ENCODE peak calls at places on chromosomes 4 and X, in six cellular contexts. K is IMR-90, Z is neuronal stem cell, B is mesenchymal stem cell, Q is H1, T is trophoblast cell. C is an unnamed sample.
A peak's percentile ranks its signal among the peaks of the same experiment; 100 is the strongest.

GRCh38 chr4:176034936-176035335 is 30.7 kb upstream of the WDR17 start:
- DNase-seq in B (no peak), Z (no peak), Q (no peak), K (no peak), T (no peak), C (no peak)

GRCh38 chr4:113468165-113469022 is 293.1 kb downstream of the CAMK2D start:
- DNase-seq in Q (no peak), K (peak; percentile 100), T (peak; percentile 95), Z (peak; percentile 38), B (peak; percentile 100), C (peak; percentile 73)

GRCh38 chrX:118360429-118361125 is 14.7 kb downstream of the WDR44 start:
- DNase-seq in T (no peak), K (peak; percentile 44), Q (no peak), Z (no peak), B (peak; percentile 29), C (no peak)

GRCh38 chr4:56049428-56050212 is 100.9 kb downstream of the CEP135 start:
- DNase-seq in T (no peak), K (no peak), Z (peak; percentile 43), B (peak; percentile 46), Q (peak; percentile 80), C (peak; percentile 69)

GRCh38 chr4:48212165-48212564 is 57.5 kb downstream of the TEC start:
- DNase-seq in B (no peak), T (no peak), Z (no peak), Q (no peak), K (no peak), C (no peak)

GRCh38 chr4:48222491-48222890 is 47.1 kb downstream of the TEC start:
- DNase-seq in B (no peak), Q (no peak), T (no peak), Z (no peak), K (no peak), C (no peak)

GRCh38 chr4:142467086-142467485 is 379.0 kb downstream of the INPP4B start:
- DNase-seq in K (no peak), Z (no peak), B (no peak), Q (no peak), T (no peak), C (no peak)

GRCh38 chrX:113473418-113473817 is 632.8 kb upstream of the AMOT start:
- DNase-seq in B (no peak), Q (no peak), Z (no peak), K (no peak), T (peak; percentile 53), C (no peak)

GRCh38 chr4:5292091-5292490 is 240.8 kb downstream of the STK32B start:
- DNase-seq in T (no peak), Z (no peak), K (no peak), Q (no peak), B (no peak), C (no peak)

GRCh38 chr4:1609901-1610790 is 74.0 kb downstream of the FAM53A start:
- DNase-seq in Q (no peak), B (no peak), Z (no peak), K (no peak), T (no peak), C (no peak)

GRCh38 chr4:150418757-150419410 is 163.1 kb upstream of the MAB21L2 start:
- DNase-seq in Z (no peak), Q (no peak), T (no peak), K (no peak), B (no peak), C (no peak)

GRCh38 chrX:154505726-154506125 is 10.3 kb downstream of the FAM3A start:
- DNase-seq in K (peak; percentile 62), T (peak; percentile 15), B (peak; percentile 77), Q (no peak), Z (no peak), C (no peak)

GRCh38 chr4:71011451-71011850 is 18.0 kb downstream of the DCK start:
- DNase-seq in T (no peak), K (no peak), Z (no peak), Q (no peak), B (no peak), C (no peak)

GRCh38 chr4:96986800-96987199 is 1146.9 kb downstream of the PDHA2 start:
- DNase-seq in Z (no peak), T (no peak), B (no peak), Q (no peak), K (no peak), C (no peak)

GRCh38 chr4:86512631-86513030 is 81.5 kb upstream of the PTPN13 start:
- DNase-seq in T (no peak), Q (no peak), B (no peak), Z (no peak), K (no peak), C (no peak)

GRCh38 chr4:86506591-86506990 is 87.5 kb upstream of the PTPN13 start:
- DNase-seq in T (no peak), Z (no peak), Q (no peak), B (peak; percentile 47), K (no peak), C (no peak)

GRCh38 chr4:86508436-86508835 is 85.7 kb upstream of the PTPN13 start:
- DNase-seq in Z (no peak), T (no peak), B (peak; percentile 65), Q (no peak), K (peak; percentile 62), C (no peak)

GRCh38 chr4:86511590-86511989 is 82.5 kb upstream of the PTPN13 start:
- DNase-seq in B (no peak), Q (no peak), K (no peak), Z (no peak), T (no peak), C (no peak)
- H2BK5ac ChIP-seq in B (no peak overlapping the region), Q (no peak overlapping the region), K (no peak overlapping the region), Z (no peak overlapping the region), T (no peak overlapping the region), C (no peak overlapping the region)

GRCh38 chr4:173243917-173244658 is 75.5 kb downstream of the GALNT7 start:
- DNase-seq in Q (no peak), Z (no peak), K (no peak), T (no peak), B (no peak), C (no peak)
- H4K91ac ChIP-seq in Q (no peak overlapping the region), Z (no peak overlapping the region), K (no peak overlapping the region), T (no peak overlapping the region), B (no peak overlapping the region), C (no peak overlapping the region)

DNA sequence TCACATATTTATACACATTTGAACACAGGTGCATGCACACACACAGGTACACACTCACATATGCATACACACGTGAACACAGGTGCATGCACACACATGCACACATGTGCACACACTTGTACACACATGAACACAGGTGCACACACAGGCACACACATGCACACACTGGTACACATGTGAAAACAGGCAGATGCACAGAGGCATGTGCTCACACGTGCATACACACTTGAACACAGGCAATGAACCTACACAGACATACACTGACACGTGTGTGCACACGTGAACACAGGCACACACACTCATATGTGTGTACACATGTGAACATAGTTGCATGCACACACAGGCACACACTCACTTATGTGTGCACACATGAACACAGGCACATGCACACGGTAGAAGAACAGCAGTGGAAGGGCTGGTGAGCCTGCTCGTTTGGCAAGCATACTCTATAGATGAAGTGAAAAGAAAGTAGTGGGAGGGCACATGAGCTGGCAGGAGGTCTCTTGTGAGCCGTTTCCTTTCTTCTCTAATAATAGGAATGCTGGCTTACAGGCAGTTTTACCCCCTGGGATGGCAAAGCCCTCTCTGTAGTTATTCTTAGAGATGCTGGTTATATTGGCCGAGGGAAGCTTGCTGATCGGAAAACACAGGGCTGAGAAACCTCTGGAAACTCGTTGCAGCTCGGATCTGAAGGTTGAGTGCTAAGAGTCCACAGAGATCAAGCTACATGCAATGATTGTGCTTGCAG is 279.6 kb upstream of the CLNK start:
- DNase-seq in T (no peak), K (no peak), Q (no peak), B (no peak), Z (peak; percentile 23), C (peak; percentile 39)
- H2BK5ac ChIP-seq in T (no peak overlapping the region), K (no peak overlapping the region), Q (peak overlapping the region; percentile 5), B (no peak overlapping the region), Z (no peak overlapping the region), C (no peak overlapping the region)

GRCh38 chr4:13542577-13543042 is 1.7 kb downstream of the NKX3-2 start:
- DNase-seq in B (no peak), Q (peak; percentile 60), K (no peak), T (no peak), Z (no peak), C (no peak)
- H4K91ac ChIP-seq in B (peak overlapping the region; percentile 29), Q (no peak overlapping the region), K (no peak overlapping the region), T (no peak overlapping the region), Z (no peak overlapping the region), C (no peak overlapping the region)

DNA sequence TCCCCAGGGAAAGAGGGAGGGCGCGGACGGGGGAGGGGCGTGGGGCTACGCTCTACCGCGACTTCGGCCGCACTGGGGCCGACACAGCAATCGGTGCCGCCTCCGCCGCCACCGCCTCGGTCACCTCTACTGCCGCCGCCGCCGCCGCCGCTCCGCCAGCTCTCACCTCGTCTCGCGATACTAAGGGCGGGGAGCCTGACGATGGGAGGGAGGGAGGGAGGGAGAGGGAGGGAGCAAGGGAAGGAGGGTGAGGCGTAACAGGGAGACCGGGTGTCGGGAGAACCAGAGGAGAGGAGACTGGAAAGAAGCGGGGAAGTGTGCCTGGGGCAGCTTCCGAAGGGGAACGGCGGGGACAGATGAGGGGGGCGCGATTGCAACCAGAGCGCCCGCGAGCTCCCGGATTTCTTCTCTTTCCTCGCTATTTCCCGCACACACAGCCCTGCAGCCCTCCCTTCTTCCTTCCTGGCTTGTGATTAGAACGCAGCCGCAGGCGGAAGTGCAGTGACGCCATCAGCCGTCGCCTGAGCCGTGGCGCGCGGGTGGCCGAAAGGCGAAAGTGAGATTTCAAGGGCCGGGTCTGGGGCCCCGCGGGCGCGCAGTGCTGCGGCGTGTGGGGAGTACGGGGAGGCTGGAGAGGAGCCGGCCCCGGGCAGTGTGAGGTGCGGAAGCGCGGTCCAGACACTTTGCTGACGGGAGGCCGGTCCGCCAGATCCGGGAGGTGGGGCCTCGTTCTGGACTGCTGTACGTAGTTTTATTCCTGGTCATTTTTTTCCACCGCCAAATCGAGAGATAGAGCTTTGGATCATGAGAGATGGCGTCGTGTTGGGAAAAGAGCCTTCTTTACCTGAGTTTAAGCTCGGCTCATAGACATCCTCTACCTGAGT is at the start of gene ANKRD17:
- DNase-seq in Q (peak; percentile 96), K (peak; percentile 91), B (peak; percentile 97), T (peak; percentile 96), Z (peak; percentile 91), C (peak; percentile 93)
- H2BK5ac ChIP-seq in Q (peak within 1 kb of the TSS; percentile 85), K (peak within 1 kb of the TSS; percentile 91), B (peak within 1 kb of the TSS; percentile 97), T (peak within 1 kb of the TSS; percentile 98), Z (peak within 1 kb of the TSS; percentile 98), C (peak within 1 kb of the TSS; percentile 66)

GRCh38 chrX:107683931-107684330 is 55.6 kb downstream of the PRPS1 start:
- DNase-seq in Z (no peak), Q (no peak), B (no peak), T (no peak), K (no peak), C (no peak)
- H4K91ac ChIP-seq in Z (no peak overlapping the region), Q (peak overlapping the region; percentile 74), B (no peak overlapping the region), T (no peak overlapping the region), K (no peak overlapping the region), C (no peak overlapping the region)